ENCODE peak calls at places on chromosome 5, in nine cellular contexts. H is GM10248; A is CD8-positive, alpha-beta T cell; S is lower lobe of right lung; F is ascending aorta; X is A549; O is GM13977; Q is OCI-LY7; J is foreskin keratinocyte. N is an unnamed sample.

GRCh38 chr5:137666901-137667300 is 69.0 kb downstream of the KLHL3 start:
- DNase-seq in O (no peak), J (no peak), Q (no peak), H (no peak), F (no peak), S (no peak), X (no peak), A (no peak), N (no peak)

GRCh38 chr5:102216559-102217157 is 79.4 kb downstream of the SLCO4C1 start:
- DNase-seq in J (no peak), H (no peak), X (no peak), Q (no peak), S (no peak), A (no peak), F (no peak), O (no peak), N (no peak)

GRCh38 chr5:15133456-15133965 is 261.9 kb upstream of the ANKH start:
- DNase-seq in O (no peak), A (no peak), F (no peak), J (no peak), H (no peak), X (no peak), Q (no peak), S (no peak), N (no peak)

GRCh38 chr5:150644496-150644895 is 4.0 kb downstream of the SYNPO start:
- DNase-seq in Q (no peak), S (no peak), O (no peak), F (no peak), A (no peak), H (no peak), X (no peak), J (no peak), N (no peak)

GRCh38 chr5:2112128-2112808 is 229.5 kb upstream of the IRX4 start:
- DNase-seq in J (no peak), F (no peak), X (no peak), Q (no peak), S (no peak), A (no peak), H (no peak), O (no peak), N (no peak)

GRCh38 chr5:54148062-54148461 is 162.3 kb downstream of the ARL15 start:
- DNase-seq in S (no peak), A (no peak), Q (no peak), X (no peak), O (no peak), J (no peak), H (no peak), F (no peak), N (no peak)

GRCh38 chr5:114362197-114362976 is 517 bp downstream of the KCNN2 start:
- DNase-seq in S (peak), H (peak), J (no peak), Q (no peak), O (peak), F (no peak), X (peak), A (no peak), N (no peak)

GRCh38 chr5:124741711-124742496 is 4.5 kb downstream of the ZNF608 start:
- DNase-seq in H (no peak), A (no peak), X (no peak), O (no peak), Q (peak), J (peak), F (no peak), S (no peak), N (no peak)

GRCh38 chr5:177131711-177132503 is 1.7 kb upstream of the NSD1 start:
- DNase-seq in S (peak), O (no peak), X (no peak), J (no peak), Q (no peak), A (no peak), H (no peak), F (no peak), N (no peak)

GRCh38 chr5:154412316-154412715 is 33.5 kb upstream of the SAP30L start:
- DNase-seq in H (no peak), O (no peak), S (no peak), X (no peak), Q (no peak), A (no peak), J (no peak), F (no peak), N (no peak)

DNA sequence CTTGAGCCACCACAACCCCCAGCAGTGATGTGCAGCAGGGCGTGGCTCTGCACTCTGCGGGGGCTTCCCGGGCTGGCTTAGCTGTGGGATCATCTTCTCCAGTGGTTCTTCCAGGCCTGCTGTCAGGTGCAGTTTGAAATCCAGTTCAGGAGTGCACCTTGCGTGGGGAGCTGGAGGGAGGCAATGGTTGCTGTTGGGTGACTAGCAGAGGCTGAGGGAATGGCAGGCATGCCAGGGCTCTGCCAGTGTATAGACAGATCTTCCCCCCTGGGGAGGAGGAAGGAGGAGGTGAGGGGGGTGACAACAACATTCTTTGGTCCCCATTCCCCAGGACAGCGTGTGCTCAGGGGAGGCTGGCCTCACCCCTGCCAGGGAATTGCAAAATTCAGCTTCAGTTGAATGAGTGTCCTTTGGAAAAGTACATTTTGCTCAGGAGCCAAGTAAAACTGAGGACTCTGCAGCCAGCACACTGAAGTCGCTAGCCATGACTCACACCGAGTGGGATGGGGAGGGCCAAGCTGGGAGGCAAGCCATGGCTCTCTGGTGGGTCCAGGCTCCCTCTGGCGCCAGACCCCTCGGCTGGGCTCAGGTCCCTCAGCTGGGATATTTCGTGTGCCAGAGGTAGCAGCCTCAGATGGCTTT is 35.0 kb downstream of the ERGIC1 start:
- DNase-seq in J (peak), Q (no peak), S (peak), A (no peak), H (no peak), F (peak), X (peak), O (no peak), N (peak)
- TF ChIP-seq CTCF in J (peak), Q (no peak), S (peak), A (no peak), H (no peak), F (peak), X (no peak), O (no peak), N (no peak)

GRCh38 chr5:171647043-171647899 is 138.3 kb upstream of the SMIM23 start:
- DNase-seq in J (peak), H (no peak), S (no peak), F (no peak), Q (no peak), O (no peak), A (no peak), X (peak), N (no peak)
- TF ChIP-seq CTCF in J (peak), H (no peak), S (no peak), F (no peak), Q (no peak), O (no peak), A (no peak), X (no peak), N (no peak)

GRCh38 chr5:27652505-27652904 is 614.1 kb upstream of the CDH9 start:
- DNase-seq in S (no peak), H (no peak), Q (no peak), J (no peak), A (no peak), X (no peak), F (no peak), O (no peak), N (no peak)
- TF ChIP-seq CTCF in S (no peak), H (no peak), Q (no peak), J (peak), A (no peak), X (no peak), F (no peak), O (peak), N (no peak)

DNA sequence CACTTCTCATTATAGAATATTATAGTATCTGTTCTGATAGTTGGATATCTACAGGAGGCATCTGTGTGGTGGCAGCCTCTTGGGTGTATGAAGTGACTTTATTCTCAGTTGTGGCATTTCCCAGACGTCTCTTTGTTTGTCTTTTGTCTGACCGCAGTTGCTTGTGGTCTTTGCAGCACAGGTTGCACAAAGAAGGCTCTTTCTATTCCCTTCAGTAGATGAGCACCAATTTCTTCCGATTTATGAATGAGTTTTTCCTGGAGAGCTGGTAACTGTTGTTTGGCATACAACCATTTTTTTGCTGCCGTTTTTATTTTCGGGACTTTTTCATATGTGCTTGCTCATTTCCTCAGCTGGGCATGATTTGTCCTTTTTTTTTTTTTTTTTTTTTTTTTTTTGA is 56.4 kb upstream of the MYO10 start:
- DNase-seq in A (no peak), X (no peak), Q (no peak), O (no peak), J (no peak), F (no peak), H (no peak), S (no peak), N (no peak)
- TF ChIP-seq CTCF in A (no peak), X (no peak), Q (no peak), O (no peak), J (no peak), F (no peak), H (no peak), S (no peak), N (no peak)

GRCh38 chr5:178150977-178151734 is 2.5 kb downstream of the NHP2 start:
- DNase-seq in O (no peak), Q (no peak), A (no peak), F (no peak), H (no peak), X (no peak), S (no peak), J (no peak), N (no peak)
- TF ChIP-seq CTCF in O (no peak), Q (peak), A (no peak), F (no peak), H (no peak), X (no peak), S (no peak), J (peak), N (no peak)

GRCh38 chr5:172334196-172334595 is 50.6 kb upstream of the UBTD2 start:
- DNase-seq in J (no peak), A (no peak), Q (peak), O (no peak), X (no peak), H (no peak), S (no peak), F (no peak), N (no peak)
- TF ChIP-seq CTCF in J (peak), A (no peak), Q (peak), O (peak), X (no peak), H (no peak), S (no peak), F (no peak), N (no peak)

DNA sequence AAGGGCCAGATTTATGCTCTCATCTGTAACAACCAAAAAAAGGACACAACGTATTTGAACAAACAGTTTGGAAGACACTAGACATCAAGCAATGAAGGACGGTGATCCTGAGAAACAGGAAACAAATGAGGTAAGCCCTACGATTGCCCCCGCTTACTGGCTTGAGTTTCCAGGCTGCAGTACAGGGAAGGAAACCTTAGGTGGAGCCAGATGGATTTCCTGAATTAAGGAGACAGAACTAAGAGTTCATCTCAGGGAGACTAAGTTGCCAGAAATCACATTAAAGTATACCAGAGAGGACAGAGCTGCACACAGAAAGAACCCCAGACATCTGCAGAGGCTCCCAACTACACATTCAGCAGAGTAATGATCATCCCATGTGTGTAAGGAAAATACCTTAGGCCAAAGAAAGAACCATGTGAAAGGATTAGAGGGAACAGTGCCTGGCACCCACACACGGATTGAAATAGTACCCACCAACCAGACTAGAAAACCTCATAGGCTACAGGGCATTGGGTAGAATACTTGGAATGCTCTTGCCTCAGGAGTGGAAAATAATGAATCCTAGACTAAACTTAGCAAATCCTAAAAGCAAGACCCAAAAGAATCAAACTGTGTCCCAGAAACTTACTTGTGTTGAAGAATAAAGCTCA is 99.3 kb upstream of the NIPBL start:
- DNase-seq in A (no peak), H (no peak), F (no peak), S (no peak), Q (peak), J (no peak), O (no peak), X (peak), N (no peak)
- TF ChIP-seq CTCF in A (no peak), H (peak), F (no peak), S (peak), Q (peak), J (peak), O (no peak), X (peak), N (no peak)

DNA sequence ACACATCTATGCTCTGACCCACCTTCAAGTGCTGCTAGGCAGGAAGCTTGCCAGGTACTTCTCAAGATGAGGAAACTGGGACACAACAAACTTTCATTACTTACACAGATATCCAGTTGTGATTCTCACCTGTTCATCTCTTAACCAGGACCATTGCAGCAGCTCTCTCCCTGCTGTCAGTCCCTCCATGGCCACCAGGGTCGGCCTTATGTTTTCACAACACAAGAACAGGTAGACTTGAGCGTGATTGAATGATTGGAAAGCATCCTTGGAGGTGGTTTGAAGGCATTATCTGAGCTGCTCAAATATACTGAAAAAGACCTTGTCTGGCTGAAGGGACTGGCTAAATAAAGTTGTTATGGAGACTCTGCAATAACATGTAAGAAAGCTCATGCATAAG is 94.4 kb downstream of the MTREX start:
- DNase-seq in H (no peak), J (no peak), O (no peak), A (no peak), S (no peak), X (peak), Q (no peak), F (no peak), N (no peak)
- TF ChIP-seq CTCF in H (no peak), J (peak), O (no peak), A (no peak), S (no peak), X (no peak), Q (no peak), F (no peak), N (no peak)